ENCODE peak calls at places on chromosome 3, in six cellular contexts. One of them, this sample, is unnamed.

GRCh38 chr3:30493912-30494311 is 112.5 kb upstream of the TGFBR2 start:
- DNase-seq in kidney glomerular epithelial cell: no peak
- DNase-seq in ACHN: no peak
- DNase-seq in astrocyte of the hippocampus: peak
- DNase-seq in Kasumi-1: no peak
- DNase-seq in HFF-Myc: no peak
- DNase-seq in this sample: no peak

GRCh38 chr3:157274644-157275137 is 114.7 kb upstream of the CCNL1 start:
- DNase-seq in HFF-Myc: no peak
- DNase-seq in kidney glomerular epithelial cell: no peak
- DNase-seq in ACHN: no peak
- DNase-seq in Kasumi-1: no peak
- DNase-seq in astrocyte of the hippocampus: no peak
- DNase-seq in this sample: no peak

GRCh38 chr3:43641306-43642114 is 19.7 kb upstream of the ANO10 start:
- DNase-seq in HFF-Myc: no peak
- DNase-seq in astrocyte of the hippocampus: no peak
- DNase-seq in ACHN: no peak
- DNase-seq in Kasumi-1: no peak
- DNase-seq in kidney glomerular epithelial cell: no peak
- DNase-seq in this sample: no peak

GRCh38 chr3:31268868-31269267 is 263.9 kb upstream of the STT3B start:
- DNase-seq in ACHN: no peak
- DNase-seq in Kasumi-1: peak
- DNase-seq in astrocyte of the hippocampus: no peak
- DNase-seq in kidney glomerular epithelial cell: no peak
- DNase-seq in HFF-Myc: no peak
- DNase-seq in this sample: no peak

GRCh38 chr3:66997560-66998074 is 490 bp upstream of the KBTBD8 start:
- DNase-seq in ACHN: peak
- DNase-seq in astrocyte of the hippocampus: no peak
- DNase-seq in Kasumi-1: no peak
- DNase-seq in kidney glomerular epithelial cell: no peak
- DNase-seq in HFF-Myc: no peak
- DNase-seq in this sample: no peak

GRCh38 chr3:14698601-14699244 is 23.8 kb downstream of the C3orf20 start:
- DNase-seq in kidney glomerular epithelial cell: no peak
- DNase-seq in HFF-Myc: no peak
- DNase-seq in Kasumi-1: no peak
- DNase-seq in ACHN: no peak
- DNase-seq in astrocyte of the hippocampus: no peak
- DNase-seq in this sample: no peak

GRCh38 chr3:42514876-42515275 is 12.4 kb downstream of the VIPR1 start:
- DNase-seq in Kasumi-1: no peak
- DNase-seq in ACHN: no peak
- DNase-seq in HFF-Myc: no peak
- DNase-seq in kidney glomerular epithelial cell: no peak
- DNase-seq in astrocyte of the hippocampus: no peak
- DNase-seq in this sample: no peak

GRCh38 chr3:41159581-41160189 is 39.6 kb upstream of the CTNNB1 start:
- DNase-seq in astrocyte of the hippocampus: no peak
- DNase-seq in ACHN: no peak
- DNase-seq in HFF-Myc: no peak
- DNase-seq in kidney glomerular epithelial cell: peak
- DNase-seq in Kasumi-1: no peak
- DNase-seq in this sample: no peak

GRCh38 chr3:134594236-134594825 is 56.5 kb downstream of the KY start:
- DNase-seq in ACHN: no peak
- DNase-seq in Kasumi-1: no peak
- DNase-seq in astrocyte of the hippocampus: no peak
- DNase-seq in HFF-Myc: no peak
- DNase-seq in kidney glomerular epithelial cell: no peak
- DNase-seq in this sample: no peak